ENCODE peak calls at places on chromosomes 1 and 21, in ten cellular contexts. I is GM23338, J is Calu3, D is prostate gland, H is bronchial epithelial cell, U is endothelial cell, L is mesothelial cell of epicardium, C is MCF 10A, B is uterus, E is RWPE2. K is an unnamed sample.

GRCh38 chr1:150674881-150675280 is 22.1 kb downstream of the GOLPH3L start:
- DNase-seq in L (no peak), U (no peak), B (no peak), H (no peak), E (no peak), I (no peak), J (no peak), C (no peak), D (no peak), K (no peak)

GRCh38 chr21:41926068-41926806 is 27.6 kb downstream of the C2CD2 start:
- DNase-seq in E (no peak), D (peak; percentile 35), B (no peak), I (peak; percentile 64), U (no peak), J (peak; percentile 8), L (no peak), C (peak; percentile 35), H (peak; percentile 47), K (no peak)

GRCh38 chr1:225903623-225904022 is 14.7 kb upstream of the LEFTY1 start:
- DNase-seq in B (no peak), D (no peak), H (no peak), E (no peak), J (no peak), I (no peak), C (no peak), L (no peak), U (no peak), K (no peak)

GRCh38 chr21:43262427-43262826 is 93.6 kb downstream of the CRYAA start:
- DNase-seq in I (no peak), E (peak; percentile 75), J (no peak), D (no peak), U (no peak), L (no peak), B (no peak), C (no peak), H (peak; percentile 22), K (peak; percentile 83)

GRCh38 chr1:30466610-30467009 is 256.8 kb downstream of the MATN1 start:
- DNase-seq in B (no peak), C (no peak), L (no peak), E (no peak), J (no peak), U (no peak), D (no peak), H (no peak), I (no peak), K (no peak)

GRCh38 chr1:85137660-85138059 is 63.2 kb downstream of the SYDE2 start:
- DNase-seq in U (no peak), J (peak; percentile 76), I (no peak), B (no peak), L (no peak), H (peak; percentile 13), E (no peak), D (peak; percentile 31), C (no peak), K (no peak)

GRCh38 chr1:220655509-220655908 is 34.7 kb upstream of the C1orf115 start:
- DNase-seq in H (no peak), C (no peak), E (no peak), U (no peak), B (no peak), D (no peak), I (no peak), J (no peak), L (no peak), K (no peak)

GRCh38 chr1:212415107-212415841 is 588 bp upstream of the PACC1 start:
- DNase-seq in J (no peak), U (no peak), L (no peak), I (peak; percentile 25), B (no peak), D (no peak), C (no peak), H (no peak), E (no peak), K (no peak)

GRCh38 chr1:176073524-176074157 is 133.4 kb downstream of the COP1 start:
- DNase-seq in E (no peak), J (peak; percentile 53), C (peak; percentile 85), B (peak; percentile 51), H (peak; percentile 66), I (peak; percentile 93), U (peak; percentile 64), D (peak; percentile 35), L (no peak), K (no peak)

GRCh38 chr1:168897249-168897648 is 168.2 kb upstream of the DPT start:
- DNase-seq in U (no peak), L (no peak), E (no peak), C (no peak), D (no peak), I (no peak), J (no peak), B (no peak), H (no peak), K (no peak)

GRCh38 chr21:15825699-15826098 is 95.9 kb downstream of the USP25 start:
- DNase-seq in I (no peak), E (no peak), C (no peak), B (no peak), H (no peak), L (no peak), D (no peak), J (no peak), U (no peak), K (no peak)

GRCh38 chr1:229199892-229200291 is 71.0 kb upstream of the RAB4A start:
- DNase-seq in J (peak; percentile 58), H (no peak), U (no peak), B (no peak), L (no peak), I (no peak), D (no peak), C (no peak), E (no peak), K (no peak)

GRCh38 chr1:157407917-157408525 is 144.3 kb downstream of the FCRL5 start:
- DNase-seq in H (no peak), E (no peak), J (no peak), C (no peak), L (no peak), B (no peak), D (no peak), U (no peak), I (no peak), K (no peak)

GRCh38 chr1:157409927-157410326 is 142.4 kb downstream of the FCRL5 start:
- DNase-seq in B (no peak), H (no peak), D (no peak), C (no peak), J (no peak), I (no peak), U (no peak), E (no peak), L (no peak), K (no peak)

GRCh38 chr1:157404614-157405013 is 147.7 kb downstream of the FCRL5 start:
- DNase-seq in D (no peak), J (no peak), I (no peak), C (no peak), L (no peak), B (no peak), U (no peak), E (no peak), H (no peak), K (no peak)

GRCh38 chr1:157405662-157406061 is 146.7 kb downstream of the FCRL5 start:
- DNase-seq in H (no peak), E (no peak), L (no peak), I (no peak), B (no peak), C (no peak), U (no peak), D (no peak), J (no peak), K (no peak)

GRCh38 chr1:157407367-157407766 is 144.9 kb downstream of the FCRL5 start:
- DNase-seq in C (no peak), D (no peak), U (no peak), J (no peak), I (no peak), L (no peak), H (no peak), E (no peak), B (no peak), K (no peak)
- TF ChIP-seq CTCF in C (no peak), D (no peak), U (no peak), J (no peak), I (no peak), L (no peak), H (no peak), E (no peak), B (no peak), K (no peak)

GRCh38 chr1:20109223-20109856 is 10.0 kb downstream of the PLA2G2D start:
- DNase-seq in H (no peak), L (no peak), E (no peak), I (no peak), U (no peak), J (no peak), B (no peak), C (no peak), D (no peak), K (no peak)
- TF ChIP-seq CTCF in H (peak; percentile 3), L (peak; percentile 11), E (no peak), I (no peak), U (no peak), J (no peak), B (no peak), C (no peak), D (no peak), K (no peak)

DNA sequence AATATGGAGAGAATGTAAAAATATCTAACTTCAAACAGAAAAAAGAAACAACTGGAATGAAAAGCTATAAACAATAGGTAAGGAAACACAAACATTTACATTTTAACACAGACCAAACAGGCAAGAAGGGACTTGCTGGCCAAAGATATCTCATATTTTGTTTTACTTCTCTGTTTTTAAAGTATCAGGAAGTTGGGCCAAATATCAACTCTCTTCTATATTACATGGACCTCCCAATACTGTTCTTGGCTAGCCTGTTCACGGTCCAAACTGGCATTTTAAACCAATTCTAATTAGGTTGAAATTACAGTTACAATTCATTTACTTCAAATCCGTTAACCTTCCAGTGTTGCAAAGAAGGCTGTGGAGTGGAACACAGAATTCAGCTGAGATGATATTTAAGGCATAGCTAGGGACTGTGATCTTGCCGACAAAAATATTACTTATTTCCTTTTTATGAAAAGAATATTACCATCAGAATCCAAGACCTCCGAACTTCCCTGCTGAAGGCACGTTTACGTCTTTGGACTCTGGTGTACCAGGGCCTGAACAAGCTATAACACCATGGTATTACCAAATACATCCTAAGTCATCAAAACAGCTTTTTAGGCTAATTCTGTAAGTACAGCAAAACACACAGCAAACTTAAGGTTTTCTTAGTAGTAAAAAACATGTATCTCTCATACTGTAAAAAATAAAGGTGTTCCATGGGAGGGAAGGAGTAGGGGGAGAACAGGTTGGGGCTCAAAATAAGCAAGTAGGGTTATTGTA is 165.4 kb downstream of the RUNX1 start:
- DNase-seq in H (peak; percentile 33), I (no peak), E (no peak), J (no peak), D (no peak), L (no peak), B (no peak), U (no peak), C (peak; percentile 33), K (no peak)
- TF ChIP-seq CTCF in H (no peak), I (no peak), E (no peak), J (no peak), D (no peak), L (no peak), B (no peak), U (no peak), C (no peak), K (no peak)

DNA sequence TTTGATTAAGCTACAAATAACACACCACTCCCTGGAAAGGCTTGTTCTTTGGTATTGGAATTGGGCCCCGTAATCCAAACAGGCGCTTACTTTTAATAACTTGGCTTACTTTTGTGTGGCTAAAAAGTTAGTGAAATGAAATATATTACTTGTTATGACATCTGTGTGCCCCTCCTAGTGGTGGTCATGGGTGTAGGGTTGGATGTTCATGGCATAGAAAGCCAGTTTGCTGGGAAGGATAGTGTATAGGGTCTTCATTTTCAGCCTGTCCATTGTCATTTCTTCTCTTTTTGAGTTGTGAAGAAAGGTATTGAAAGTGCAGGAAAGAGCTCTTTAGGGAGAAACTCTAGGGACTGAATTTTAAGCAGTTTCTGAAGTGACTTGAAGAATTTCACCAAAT is 5.9 kb downstream of the CDC14A start:
- DNase-seq in J (no peak), I (peak; percentile 32), U (no peak), B (no peak), D (no peak), C (peak; percentile 25), E (no peak), L (no peak), H (no peak), K (no peak)
- TF ChIP-seq CTCF in J (peak; percentile 31), I (peak; percentile 54), U (peak; percentile 52), B (no peak), D (no peak), C (no peak), E (peak; percentile 37), L (no peak), H (no peak), K (peak; percentile 67)